ENCODE peak calls at places on chromosomes 11 and 22, in five cellular contexts. N, R, M, X and T are unnamed samples.

GRCh38 chr11:93143186-93143585 is 54.6 kb downstream of the SLC36A4 start:
- DNase-seq in M (no peak), X (no peak), R (no peak), N (no peak), T (no peak)

GRCh38 chr11:44859528-44859925 is 91.2 kb downstream of the TP53I11 start:
- DNase-seq in R (no peak), M (no peak), N (no peak), X (no peak), T (no peak)

GRCh38 chr11:27861706-27862430 is 161.6 kb upstream of the BDNF start:
- DNase-seq in X (no peak), M (no peak), R (no peak), N (no peak), T (no peak)

GRCh38 chr11:128290106-128290840 is 297.1 kb downstream of the ETS1 start:
- DNase-seq in M (peak), X (peak), R (peak), N (peak), T (peak)

GRCh38 chr11:74086242-74086884 is 77.5 kb upstream of the UCP3 start:
- DNase-seq in M (no peak), N (no peak), R (no peak), X (no peak), T (no peak)

GRCh38 chr11:15327786-15328231 is 213.1 kb downstream of the INSC start:
- DNase-seq in R (no peak), N (peak), M (no peak), X (peak), T (peak)

GRCh38 chr22:47847281-47847890 is 1084.9 kb downstream of the TBC1D22A start:
- DNase-seq in N (no peak), X (no peak), R (no peak), M (no peak), T (no peak)

GRCh38 chr22:27113211-27114030 is 456.0 kb downstream of the MIAT start:
- DNase-seq in X (no peak), R (no peak), N (peak), M (no peak), T (no peak)

GRCh38 chr11:88320149-88320559 is 17.4 kb downstream of the CTSC start:
- DNase-seq in X (no peak), M (no peak), R (no peak), N (no peak), T (no peak)